ENCODE peak calls at places on chromosome 2, in four cellular contexts. U is spleen, R is WERI-Rb-1, C is AG10803. I is an unnamed sample.

GRCh38 chr2:139389391-139389790 is 609.2 kb upstream of the NXPH2 start:
- DNase-seq in U (no peak), C (no peak), R (no peak), I (no peak)

GRCh38 chr2:20597868-20598183 is 53.1 kb downstream of the HS1BP3 start:
- DNase-seq in R (peak), U (peak), C (no peak), I (no peak)

GRCh38 chr2:168699834-168700417 is 102.5 kb upstream of the NOSTRIN start:
- DNase-seq in C (peak), U (no peak), R (no peak), I (peak)

GRCh38 chr2:176686328-176686727 is 417.1 kb downstream of the MTX2 start:
- DNase-seq in C (no peak), R (no peak), U (no peak), I (no peak)

GRCh38 chr2:235963853-235964577 is 204.2 kb downstream of the GBX2 start:
- DNase-seq in C (no peak), R (no peak), U (peak), I (no peak)

GRCh38 chr2:9809064-9809356 is 34.3 kb upstream of the TAF1B start:
- DNase-seq in U (no peak), C (no peak), R (no peak), I (no peak)

GRCh38 chr2:43513216-43513615 is 82.6 kb downstream of the THADA start:
- DNase-seq in R (no peak), U (no peak), C (peak), I (no peak)

GRCh38 chr2:167293172-167293781 is 405.0 kb downstream of the XIRP2 start:
- DNase-seq in R (peak), C (no peak), U (no peak), I (no peak)

GRCh38 chr2:218547978-218548377 is 20.2 kb downstream of the USP37 start:
- DNase-seq in U (no peak), R (no peak), C (no peak), I (no peak)

GRCh38 chr2:189285962-189286648 is 106.5 kb upstream of the COL5A2 start:
- DNase-seq in U (no peak), C (peak), R (no peak), I (peak)

DNA sequence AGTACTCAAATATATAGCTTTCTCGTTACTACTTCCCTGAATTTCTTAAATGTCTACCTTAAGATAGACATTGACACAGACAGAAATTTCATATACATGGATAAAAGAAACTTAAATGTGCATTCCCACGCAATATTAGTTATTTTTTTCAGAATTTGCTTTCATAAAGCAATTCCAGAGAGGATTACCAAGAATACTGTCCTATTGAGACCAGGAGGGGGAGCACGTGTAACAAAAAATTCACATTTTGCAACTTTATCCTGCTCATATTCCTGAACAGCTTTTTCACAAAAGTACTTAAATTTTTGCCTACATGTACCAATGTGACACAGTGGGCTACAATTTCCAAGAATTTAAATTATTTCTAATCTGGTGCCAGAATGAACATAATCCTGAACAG is 30.7 kb upstream of the ERCC3 start:
- DNase-seq in C (peak), R (no peak), U (no peak), I (peak)
- TF ChIP-seq CTCF in C (peak), R (peak), U (peak), I (peak)

GRCh38 chr2:100750143-100750542 is 69.8 kb upstream of the NPAS2 start:
- DNase-seq in U (no peak), R (no peak), C (no peak), I (no peak)
- TF ChIP-seq CTCF in U (no peak), R (no peak), C (no peak), I (no peak)

GRCh38 chr2:38581193-38582147 is 21.3 kb downstream of the HNRNPLL start:
- DNase-seq in C (peak), U (no peak), R (peak), I (peak)

GRCh38 chr2:38583524-38583923 is 19.2 kb downstream of the HNRNPLL start:
- DNase-seq in U (no peak), R (no peak), C (no peak), I (no peak)

GRCh38 chr2:38578832-38579231 is 23.9 kb downstream of the HNRNPLL start:
- DNase-seq in R (no peak), U (no peak), C (no peak), I (no peak)

GRCh38 chr2:38583994-38584393 is 18.7 kb downstream of the HNRNPLL start:
- DNase-seq in C (no peak), R (no peak), U (no peak), I (no peak)

GRCh38 chr2:38580237-38580636 is 22.5 kb downstream of the HNRNPLL start:
- DNase-seq in U (no peak), R (no peak), C (no peak), I (no peak)
- TF ChIP-seq CTCF in U (no peak), R (no peak), C (no peak), I (no peak)

GRCh38 chr2:135709992-135710391 is 31.7 kb upstream of the UBXN4 start:
- DNase-seq in R (peak), U (peak), C (peak), I (no peak)
- TF ChIP-seq CTCF in R (peak), U (peak), C (peak), I (peak)

GRCh38 chr2:199459286-199460100 is 1.8 kb upstream of the SATB2 start:
- DNase-seq in C (peak), U (peak), R (peak), I (peak)
- TF ChIP-seq CTCF in C (no peak), U (no peak), R (no peak), I (no peak)

DNA sequence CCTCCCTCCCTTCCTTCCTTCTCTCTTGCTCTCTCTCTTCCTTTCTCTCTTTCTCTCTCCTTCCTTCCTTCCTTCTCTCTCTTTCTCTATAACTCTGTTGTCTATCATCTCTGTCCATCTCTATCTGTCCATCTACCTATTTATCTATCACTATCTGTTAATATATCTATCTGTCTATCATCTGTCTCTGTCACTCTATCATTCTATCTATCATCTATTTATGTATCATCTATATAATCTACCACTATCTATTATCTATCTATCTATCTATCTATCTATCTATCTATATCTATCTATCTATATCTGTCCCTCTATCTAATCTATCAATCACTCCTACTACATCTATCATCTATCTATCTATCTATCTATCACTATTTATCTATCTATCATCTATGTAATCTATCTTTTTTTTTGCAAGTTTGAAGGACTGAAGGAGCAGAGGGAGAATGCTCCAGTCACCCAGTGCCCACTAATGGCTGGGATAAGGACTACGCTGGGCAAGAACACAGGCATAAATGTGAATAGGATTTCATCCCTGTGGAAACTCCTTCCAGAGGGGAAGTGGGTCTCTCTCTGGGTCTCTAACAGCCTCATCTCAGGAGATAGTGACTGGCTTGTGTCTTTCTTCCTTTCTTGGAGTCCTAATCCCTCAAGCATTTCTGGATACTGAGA is 427.0 kb downstream of the LPIN1 start:
- DNase-seq in U (no peak), C (peak), R (no peak), I (no peak)
- TF ChIP-seq CTCF in U (no peak), C (peak), R (peak), I (peak)

GRCh38 chr2:71926098-71926466 is 221.6 kb downstream of the CYP26B1 start:
- DNase-seq in R (peak), C (no peak), U (no peak), I (no peak)
- TF ChIP-seq CTCF in R (no peak), C (no peak), U (no peak), I (no peak)

GRCh38 chr2:144248350-144249034 is 271.4 kb downstream of the ZEB2 start:
- DNase-seq in U (no peak), C (no peak), R (no peak), I (no peak)
- TF ChIP-seq CTCF in U (no peak), C (no peak), R (no peak), I (no peak)

DNA sequence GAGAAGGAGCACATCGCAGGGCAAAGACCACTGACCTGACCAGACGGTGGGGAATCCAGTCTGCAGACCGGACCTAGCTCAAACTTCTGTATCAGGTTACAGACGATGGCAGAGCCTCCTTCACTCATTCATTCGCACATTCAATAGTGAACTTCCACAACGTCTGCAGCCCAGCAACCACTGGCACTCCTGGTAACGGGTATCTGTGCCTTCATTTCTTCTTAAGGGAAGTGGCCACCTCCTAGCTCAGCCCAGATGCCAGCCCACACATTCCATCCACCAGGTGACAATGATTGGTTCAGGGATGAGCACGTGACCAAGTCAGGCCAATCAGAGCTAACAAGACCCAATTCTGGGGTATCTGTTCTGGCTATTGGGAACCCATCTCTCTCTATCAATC is 15.9 kb upstream of the ARMC9 start:
- DNase-seq in U (no peak), R (no peak), C (no peak), I (no peak)
- TF ChIP-seq CTCF in U (no peak), R (no peak), C (no peak), I (no peak)

GRCh38 chr2:221572180-221572820 is at the start of gene EPHA4:
- DNase-seq in R (peak), U (peak), C (peak), I (peak)
- TF ChIP-seq CTCF in R (no peak), U (peak), C (no peak), I (peak)